ENCODE peak calls at places on chromosomes 3 and 15, in six cellular contexts. One of them, this sample, is unnamed.

GRCh38 chr3:115245437-115245836 is 98.3 kb upstream of the ZBTB20 start:
- DNase-seq in heart left ventricle: no peak
- DNase-seq in lung: no peak
- DNase-seq in GM10248: no peak
- DNase-seq in cardiac fibroblast: peak
- DNase-seq in GM13977: no peak
- DNase-seq in this sample: no peak

GRCh38 chr15:99410477-99410876 is 155.3 kb upstream of the MEF2A start:
- DNase-seq in heart left ventricle: no peak
- DNase-seq in lung: no peak
- DNase-seq in GM10248: peak
- DNase-seq in cardiac fibroblast: no peak
- DNase-seq in GM13977: no peak
- DNase-seq in this sample: no peak

GRCh38 chr15:81001180-81002003 is 669 bp downstream of the TLNRD1 start:
- DNase-seq in heart left ventricle: peak
- DNase-seq in lung: peak
- DNase-seq in GM10248: peak
- DNase-seq in cardiac fibroblast: peak
- DNase-seq in GM13977: peak
- DNase-seq in this sample: peak

GRCh38 chr15:71937650-71938311 is 127.4 kb downstream of the NR2E3 start:
- DNase-seq in heart left ventricle: no peak
- DNase-seq in lung: no peak
- DNase-seq in GM10248: no peak
- DNase-seq in cardiac fibroblast: no peak
- DNase-seq in GM13977: no peak
- DNase-seq in this sample: no peak

GRCh38 chr15:63112871-63113270 is 8.8 kb upstream of the LACTB start:
- DNase-seq in heart left ventricle: no peak
- DNase-seq in lung: no peak
- DNase-seq in GM10248: no peak
- DNase-seq in cardiac fibroblast: no peak
- DNase-seq in GM13977: no peak
- DNase-seq in this sample: no peak

GRCh38 chr15:65375871-65376552 is 1.8 kb downstream of the IGDCC3 start:
- DNase-seq in heart left ventricle: no peak
- DNase-seq in lung: no peak
- DNase-seq in GM10248: no peak
- DNase-seq in cardiac fibroblast: no peak
- DNase-seq in GM13977: no peak
- DNase-seq in this sample: no peak

GRCh38 chr15:65434201-65434600 is 11.5 kb upstream of the IGDCC4 start:
- DNase-seq in heart left ventricle: no peak
- DNase-seq in lung: no peak
- DNase-seq in GM10248: no peak
- DNase-seq in cardiac fibroblast: no peak
- DNase-seq in GM13977: no peak
- DNase-seq in this sample: no peak

GRCh38 chr3:36804295-36805055 is 40.1 kb upstream of the DCLK3 start:
- DNase-seq in heart left ventricle: no peak
- DNase-seq in lung: no peak
- DNase-seq in GM10248: no peak
- DNase-seq in cardiac fibroblast: no peak
- DNase-seq in GM13977: no peak
- DNase-seq in this sample: no peak

GRCh38 chr3:67433109-67433508 is 221.3 kb downstream of the SUCLG2 start:
- DNase-seq in heart left ventricle: no peak
- DNase-seq in lung: no peak
- DNase-seq in GM10248: no peak
- DNase-seq in cardiac fibroblast: no peak
- DNase-seq in GM13977: no peak
- DNase-seq in this sample: no peak

GRCh38 chr3:59192473-59192872 is 142.6 kb upstream of the CFAP20DC start:
- DNase-seq in heart left ventricle: no peak
- DNase-seq in lung: no peak
- DNase-seq in GM10248: no peak
- DNase-seq in cardiac fibroblast: peak
- DNase-seq in GM13977: no peak
- DNase-seq in this sample: no peak

GRCh38 chr3:72447059-72447946 is 400.9 kb downstream of the SHQ1 start:
- DNase-seq in heart left ventricle: peak
- DNase-seq in lung: peak
- DNase-seq in GM10248: peak
- DNase-seq in cardiac fibroblast: peak
- DNase-seq in GM13977: peak
- DNase-seq in this sample: peak

GRCh38 chr3:135097276-135097946 is 302.4 kb downstream of the EPHB1 start:
- DNase-seq in heart left ventricle: no peak
- DNase-seq in lung: no peak
- DNase-seq in GM10248: no peak
- DNase-seq in cardiac fibroblast: no peak
- DNase-seq in GM13977: no peak
- DNase-seq in this sample: no peak

GRCh38 chr15:78077053-78077859 is at the start of gene TBC1D2B:
- DNase-seq in heart left ventricle: peak
- DNase-seq in lung: peak
- DNase-seq in GM10248: peak
- DNase-seq in cardiac fibroblast: peak
- DNase-seq in GM13977: peak
- DNase-seq in this sample: peak

GRCh38 chr3:4734454-4734853 is 241.3 kb downstream of the ITPR1 start:
- DNase-seq in heart left ventricle: no peak
- DNase-seq in lung: no peak
- DNase-seq in GM10248: no peak
- DNase-seq in cardiac fibroblast: no peak
- DNase-seq in GM13977: no peak
- DNase-seq in this sample: no peak

GRCh38 chr15:89244512-89244869 is 712 bp downstream of the FANCI start:
- DNase-seq in heart left ventricle: no peak
- DNase-seq in lung: no peak
- DNase-seq in GM10248: no peak
- DNase-seq in cardiac fibroblast: no peak
- DNase-seq in GM13977: no peak
- DNase-seq in this sample: no peak

GRCh38 chr3:147410518-147411234 is 1.5 kb downstream of the ZIC1 start:
- DNase-seq in heart left ventricle: no peak
- DNase-seq in lung: peak
- DNase-seq in GM10248: no peak
- DNase-seq in cardiac fibroblast: peak
- DNase-seq in GM13977: no peak
- DNase-seq in this sample: no peak

GRCh38 chr3:131107637-131108433 is 81.2 kb downstream of the NEK11 start:
- DNase-seq in heart left ventricle: no peak
- DNase-seq in lung: no peak
- DNase-seq in GM10248: no peak
- DNase-seq in cardiac fibroblast: no peak
- DNase-seq in GM13977: no peak
- DNase-seq in this sample: no peak

GRCh38 chr3:112667599-112667998 is 26.7 kb upstream of the CCDC80 start:
- DNase-seq in heart left ventricle: no peak
- DNase-seq in lung: no peak
- DNase-seq in GM10248: no peak
- DNase-seq in cardiac fibroblast: no peak
- DNase-seq in GM13977: no peak
- DNase-seq in this sample: no peak

GRCh38 chr15:70856884-70857546 is 3.1 kb upstream of the LARP6 start:
- DNase-seq in heart left ventricle: peak
- DNase-seq in lung: peak
- DNase-seq in GM10248: no peak
- DNase-seq in cardiac fibroblast: peak
- DNase-seq in GM13977: no peak
- DNase-seq in this sample: no peak

GRCh38 chr3:133964547-133964946 is 65.2 kb downstream of the SLCO2A1 start:
- DNase-seq in heart left ventricle: no peak
- DNase-seq in lung: no peak
- DNase-seq in GM10248: no peak
- DNase-seq in cardiac fibroblast: no peak
- DNase-seq in GM13977: no peak
- DNase-seq in this sample: no peak
- TF ChIP-seq CTCF in heart left ventricle: no peak
- TF ChIP-seq CTCF in lung: no peak
- TF ChIP-seq CTCF in GM10248: no peak
- TF ChIP-seq CTCF in cardiac fibroblast: peak
- TF ChIP-seq CTCF in GM13977: no peak
- TF ChIP-seq CTCF in this sample: peak

GRCh38 chr15:53665930-53666329 is 93.5 kb downstream of the WDR72 start:
- DNase-seq in heart left ventricle: no peak
- DNase-seq in lung: no peak
- DNase-seq in GM10248: no peak
- DNase-seq in cardiac fibroblast: no peak
- DNase-seq in GM13977: no peak
- DNase-seq in this sample: no peak
- TF ChIP-seq CTCF in heart left ventricle: no peak
- TF ChIP-seq CTCF in lung: no peak
- TF ChIP-seq CTCF in GM10248: no peak
- TF ChIP-seq CTCF in cardiac fibroblast: no peak
- TF ChIP-seq CTCF in GM13977: no peak
- TF ChIP-seq CTCF in this sample: peak

DNA sequence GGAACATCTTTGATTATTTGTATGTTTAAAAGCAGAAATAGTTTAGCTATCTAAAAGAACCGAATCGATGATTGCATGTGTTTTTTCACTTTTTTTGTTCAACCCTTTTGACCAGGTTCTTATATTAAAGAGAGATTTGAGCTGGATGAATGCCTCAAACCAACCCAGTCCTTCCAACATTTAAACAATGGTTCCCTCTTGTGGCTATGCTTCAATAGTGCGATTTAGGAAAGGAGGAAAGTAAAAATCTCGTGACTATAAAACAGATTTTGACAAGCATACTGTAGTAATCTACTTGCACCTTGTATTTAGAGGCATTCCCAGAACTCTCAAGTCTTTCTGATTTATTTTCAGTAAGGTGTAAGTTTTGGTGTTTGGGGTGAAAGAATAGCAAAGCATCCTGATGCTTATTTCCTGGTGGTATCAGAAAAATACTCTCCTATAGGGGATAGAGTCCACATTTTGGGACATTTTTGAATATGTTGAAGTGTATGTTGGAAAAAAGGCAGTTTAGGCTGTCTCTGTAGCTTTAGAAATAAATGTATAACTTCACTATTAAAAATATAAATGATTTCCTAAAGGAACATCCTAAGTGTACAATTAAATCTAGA is 159.6 kb upstream of the KCNH8 start:
- DNase-seq in heart left ventricle: no peak
- DNase-seq in lung: no peak
- DNase-seq in GM10248: no peak
- DNase-seq in cardiac fibroblast: peak
- DNase-seq in GM13977: peak
- DNase-seq in this sample: peak
- TF ChIP-seq CTCF in heart left ventricle: peak
- TF ChIP-seq CTCF in lung: no peak
- TF ChIP-seq CTCF in GM10248: peak
- TF ChIP-seq CTCF in cardiac fibroblast: peak
- TF ChIP-seq CTCF in GM13977: peak
- TF ChIP-seq CTCF in this sample: peak

GRCh38 chr3:9846931-9847488 is 3.2 kb upstream of the RPUSD3 start:
- DNase-seq in heart left ventricle: no peak
- DNase-seq in lung: no peak
- DNase-seq in GM10248: no peak
- DNase-seq in cardiac fibroblast: no peak
- DNase-seq in GM13977: no peak
- DNase-seq in this sample: no peak

GRCh38 chr3:9855594-9855993 is 11.8 kb upstream of the RPUSD3 start:
- DNase-seq in heart left ventricle: no peak
- DNase-seq in lung: no peak
- DNase-seq in GM10248: no peak
- DNase-seq in cardiac fibroblast: no peak
- DNase-seq in GM13977: no peak
- DNase-seq in this sample: no peak

GRCh38 chr3:9852528-9852927 is 8.7 kb upstream of the RPUSD3 start:
- DNase-seq in heart left ventricle: no peak
- DNase-seq in lung: no peak
- DNase-seq in GM10248: no peak
- DNase-seq in cardiac fibroblast: no peak
- DNase-seq in GM13977: no peak
- DNase-seq in this sample: no peak
- TF ChIP-seq CTCF in heart left ventricle: no peak
- TF ChIP-seq CTCF in lung: no peak
- TF ChIP-seq CTCF in GM10248: no peak
- TF ChIP-seq CTCF in cardiac fibroblast: no peak
- TF ChIP-seq CTCF in GM13977: peak
- TF ChIP-seq CTCF in this sample: no peak

DNA sequence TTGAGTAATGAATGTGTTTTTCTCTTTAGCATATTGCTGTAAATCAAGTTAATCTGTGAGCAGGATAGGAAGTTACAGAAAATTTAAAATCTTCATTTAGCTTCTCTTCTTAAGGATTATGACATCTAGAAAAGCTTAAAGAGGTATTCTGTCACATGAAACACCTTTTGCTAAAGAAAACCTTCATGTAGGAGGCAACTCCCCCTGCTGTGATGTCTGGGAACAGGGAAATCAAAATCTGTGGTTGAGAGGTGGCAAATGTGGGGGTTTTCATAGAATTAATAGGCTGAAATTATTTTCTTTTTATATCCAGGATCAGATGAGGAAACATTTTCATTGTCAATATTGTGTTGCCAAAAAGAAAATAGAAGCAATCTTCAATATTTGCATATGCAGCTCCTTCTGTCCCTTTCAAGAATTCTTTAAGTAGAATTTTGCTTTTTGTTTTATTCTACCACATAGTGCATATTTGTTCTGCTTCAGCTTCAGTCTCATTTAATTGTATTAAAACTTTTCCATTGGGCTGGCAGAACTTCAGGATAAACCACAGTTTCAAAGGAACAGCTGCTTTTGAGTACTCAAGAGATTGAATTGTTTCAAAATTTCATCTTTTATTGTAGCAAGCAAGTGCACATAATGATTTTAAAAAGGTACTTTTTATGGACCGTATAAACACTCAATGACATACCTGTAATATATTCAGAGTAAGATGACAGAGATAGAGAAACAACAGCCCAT is 128.4 kb downstream of the RAP2B start:
- DNase-seq in heart left ventricle: no peak
- DNase-seq in lung: no peak
- DNase-seq in GM10248: no peak
- DNase-seq in cardiac fibroblast: no peak
- DNase-seq in GM13977: no peak
- DNase-seq in this sample: peak
- TF ChIP-seq CTCF in heart left ventricle: no peak
- TF ChIP-seq CTCF in lung: no peak
- TF ChIP-seq CTCF in GM10248: peak
- TF ChIP-seq CTCF in cardiac fibroblast: peak
- TF ChIP-seq CTCF in GM13977: peak
- TF ChIP-seq CTCF in this sample: no peak

DNA sequence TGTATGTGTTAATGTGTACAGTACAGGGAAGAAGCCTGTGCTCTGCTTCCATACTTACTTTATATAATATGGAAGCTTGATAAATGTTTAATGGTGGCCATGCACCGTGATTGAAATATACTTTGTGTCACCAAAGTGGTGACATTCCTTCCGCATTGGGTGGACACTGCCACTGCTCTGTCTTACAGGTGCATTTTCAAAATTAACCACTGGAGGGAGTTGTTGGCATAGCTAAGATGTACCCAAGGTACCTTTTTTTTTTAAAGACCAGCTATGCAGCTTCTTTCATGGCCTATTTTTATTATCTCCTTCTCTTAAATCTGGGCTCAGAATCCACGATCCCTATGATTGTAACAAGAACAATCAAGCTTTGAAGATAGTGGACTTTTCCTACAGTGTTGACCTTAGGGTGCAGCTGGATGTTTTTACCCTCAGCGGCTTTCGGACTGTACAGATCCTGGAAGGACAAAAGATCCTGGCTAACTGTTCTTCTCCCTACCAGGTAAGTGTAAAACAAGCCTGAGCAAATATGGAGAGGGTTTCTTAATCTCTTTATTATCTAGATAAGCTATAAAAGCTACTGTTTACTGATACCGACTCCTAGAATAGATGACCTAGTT is 21.6 kb upstream of the PAK6 start:
- DNase-seq in heart left ventricle: peak
- DNase-seq in lung: peak
- DNase-seq in GM10248: peak
- DNase-seq in cardiac fibroblast: peak
- DNase-seq in GM13977: peak
- DNase-seq in this sample: peak
- TF ChIP-seq CTCF in heart left ventricle: peak
- TF ChIP-seq CTCF in lung: peak
- TF ChIP-seq CTCF in GM10248: peak
- TF ChIP-seq CTCF in cardiac fibroblast: peak
- TF ChIP-seq CTCF in GM13977: peak
- TF ChIP-seq CTCF in this sample: peak